ENCODE peak calls at places on chromosomes 11 and 22, in eight cellular contexts. T is fibroblast of the aortic adventitia; Z is stimulated activated CD4-positive, alpha-beta T cell treated with anti-CD3 and anti-CD28 coated beads, Interleukin-12 subunit alpha, Interleukin-12 subunit beta, amount 100 ng/mL, for 4 hours; N is activated naive CD4-positive, alpha-beta T cell treated with anti-CD3 and anti-CD28 coated beads, Interleukin-2, amount 50 U/mL, for 16 hours; U is putamen; X is activated T-cell treated with anti-CD3 and anti-CD28 coated beads, Interleukin-2, amount 50 U/mL, for 72 hours; Y is astrocyte; Q is glutamatergic neuron. J is an unnamed sample.

GRCh38 chr22:45710469-45710868 is 38.8 kb downstream of the ATXN10 start:
- DNase-seq in Z (no peak), U (no peak), N (no peak), Q (no peak), Y (no peak), X (no peak), T (no peak), J (no peak)

GRCh38 chr11:127564803-127565202 is 564.2 kb upstream of the KIRREL3 start:
- DNase-seq in U (no peak), Y (peak), Z (no peak), N (no peak), X (no peak), Q (no peak), T (no peak), J (no peak)

GRCh38 chr11:83612891-83613766 is 327.0 kb upstream of the CCDC90B start:
- DNase-seq in U (no peak), Q (no peak), N (no peak), Y (no peak), T (no peak), X (no peak), Z (no peak), J (no peak)

GRCh38 chr22:47057916-47058585 is 295.6 kb downstream of the TBC1D22A start:
- DNase-seq in X (no peak), N (no peak), U (no peak), Y (no peak), Z (no peak), Q (no peak), T (no peak), J (no peak)

GRCh38 chr22:24683671-24684070 is 80.7 kb downstream of the GGT1 start:
- DNase-seq in Q (no peak), U (no peak), Y (peak), N (no peak), Z (no peak), T (peak), X (no peak), J (no peak)

GRCh38 chr11:19342036-19342435 is 101.3 kb upstream of the E2F8 start:
- DNase-seq in Z (no peak), Y (no peak), U (no peak), N (no peak), T (no peak), X (no peak), Q (no peak), J (no peak)

GRCh38 chr11:122165972-122166371 is 50.0 kb upstream of the BLID start:
- DNase-seq in U (no peak), Y (no peak), T (no peak), X (no peak), Z (no peak), N (no peak), Q (no peak), J (no peak)

GRCh38 chr11:94740975-94741707 is 27.0 kb upstream of the AMOTL1 start:
- DNase-seq in Q (peak), Z (no peak), T (peak), U (peak), N (no peak), Y (peak), X (peak), J (no peak)

GRCh38 chr11:48109046-48109666 is 107.5 kb upstream of the OR4B1 start:
- DNase-seq in X (no peak), Z (no peak), Y (peak), Q (no peak), T (peak), U (peak), N (no peak), J (no peak)

GRCh38 chr11:119167933-119168332 is 592 bp upstream of the NLRX1 start:
- DNase-seq in N (no peak), Z (no peak), T (no peak), Q (no peak), X (no peak), Y (no peak), U (no peak), J (no peak)

GRCh38 chr11:72521672-72522071 is 87.3 kb upstream of the CLPB start:
- DNase-seq in N (no peak), U (no peak), Z (no peak), T (no peak), X (no peak), Q (no peak), Y (no peak), J (no peak)

GRCh38 chr22:27718186-27719032 is 83.1 kb downstream of the MN1 start:
- DNase-seq in N (no peak), X (no peak), Q (no peak), Y (peak), U (peak), T (peak), Z (no peak), J (peak)

GRCh38 chr11:128250482-128250881 is 336.9 kb downstream of the ETS1 start:
- DNase-seq in T (no peak), Q (no peak), U (no peak), N (no peak), Z (no peak), Y (no peak), X (no peak), J (no peak)

GRCh38 chr22:30453731-30454510 is 17.9 kb downstream of the SEC14L3 start:
- DNase-seq in N (no peak), Q (no peak), X (no peak), Y (no peak), T (no peak), Z (no peak), U (no peak), J (no peak)

GRCh38 chr11:67673358-67673757 is 1.1 kb downstream of the ALDH3B2 start:
- DNase-seq in Q (no peak), T (no peak), Y (no peak), Z (no peak), N (no peak), U (no peak), X (no peak), J (no peak)

GRCh38 chr11:88535916-88536547 is 198.5 kb upstream of the CTSC start:
- DNase-seq in U (no peak), Q (no peak), T (peak), Y (peak), Z (no peak), N (no peak), X (no peak), J (peak)

GRCh38 chr11:130145328-130145812 is 14.2 kb upstream of the ST14 start:
- DNase-seq in Q (no peak), X (no peak), Y (no peak), T (no peak), U (no peak), Z (no peak), N (no peak), J (no peak)

GRCh38 chr11:114039551-114039950 is 20.0 kb upstream of the ZBTB16 start:
- DNase-seq in Y (no peak), Z (no peak), T (no peak), U (no peak), X (no peak), N (no peak), Q (no peak), J (no peak)

GRCh38 chr11:86719781-86720463 is 47.5 kb upstream of the ME3 start:
- DNase-seq in U (no peak), Z (no peak), Q (no peak), X (no peak), N (no peak), T (peak), Y (peak), J (peak)

GRCh38 chr11:44964526-44965209 is 14.0 kb upstream of the TP53I11 start:
- DNase-seq in Q (no peak), T (no peak), N (no peak), X (no peak), Y (no peak), Z (no peak), U (no peak), J (no peak)

J was measured in kidney epithelial cell.